ENCODE peak calls at places on chromosomes 12 and 14, in seven cellular contexts. N is lung microvascular endothelial cell, D is HFFc6, X is HL-60, L is nucleus accumbens, P is HuH-7.5, O is activated T-cell treated with anti-CD3 and anti-CD28 coated beads for 1 hour. E is an unnamed sample.

GRCh38 chr12:115943630-115944391 is 333.7 kb downstream of the MED13L start:
- DNase-seq in P (peak), O (no peak), N (no peak), D (no peak), L (no peak), X (no peak), E (no peak)

GRCh38 chr12:80684077-80684495 is 23.3 kb upstream of the MYF6 start:
- DNase-seq in N (no peak), L (no peak), P (no peak), O (no peak), D (no peak), X (no peak), E (no peak)

GRCh38 chr12:89187507-89187906 is 164.8 kb downstream of the DUSP6 start:
- DNase-seq in O (no peak), N (no peak), X (no peak), P (no peak), D (no peak), L (no peak), E (no peak)

GRCh38 chr14:100554082-100554677 is 33.0 kb downstream of the BEGAIN start:
- DNase-seq in P (no peak), N (no peak), O (no peak), D (no peak), L (peak), X (peak), E (no peak)

GRCh38 chr12:101654442-101654841 is 43.0 kb upstream of the CHPT1 start:
- DNase-seq in P (no peak), L (no peak), X (no peak), O (no peak), N (no peak), D (no peak), E (no peak)

GRCh38 chr14:91349481-91350074 is 68.0 kb downstream of the CCDC88C start:
- DNase-seq in P (no peak), N (no peak), L (no peak), O (no peak), D (no peak), X (no peak), E (no peak)

GRCh38 chr14:51628230-51628629 is 23.5 kb upstream of the FRMD6 start:
- DNase-seq in X (no peak), L (no peak), O (no peak), D (no peak), P (no peak), N (no peak), E (no peak)

GRCh38 chr12:54041097-54041690 is 8.3 kb downstream of the HOXC5 start:
- DNase-seq in O (no peak), N (no peak), D (no peak), L (no peak), X (no peak), P (no peak), E (no peak)

E was measured in AG08396.